ENCODE peak calls at places on chromosomes 12 and 14, in eight cellular contexts. Q, G, E, W, U, C, B and X are unnamed samples.

GRCh38 chr14:44803239-44803905 is 158.4 kb downstream of the KLHL28 start:
- DNase-seq in E (peak), C (no peak), G (peak), Q (no peak), U (peak), B (no peak), W (no peak), X (no peak)

GRCh38 chr14:32307881-32308582 is 21.1 kb upstream of the AKAP6 start:
- DNase-seq in G (no peak), Q (no peak), E (no peak), W (no peak), U (no peak), B (no peak), C (no peak), X (no peak)

GRCh38 chr14:61355892-61356325 is 34.5 kb downstream of the PRKCH start:
- DNase-seq in G (peak), C (peak), U (peak), E (peak), Q (no peak), B (peak), W (peak), X (no peak)

GRCh38 chr12:77940011-77940423 is 109.3 kb downstream of the NAV3 start:
- DNase-seq in U (peak), G (peak), B (no peak), C (no peak), W (no peak), Q (no peak), E (peak), X (no peak)

GRCh38 chr12:82130763-82131162 is 227.4 kb downstream of the CCDC59 start:
- DNase-seq in G (no peak), C (no peak), U (no peak), Q (no peak), E (no peak), W (no peak), B (no peak), X (no peak)

GRCh38 chr12:101459642-101460346 is 15.3 kb upstream of the SPIC start:
- DNase-seq in G (peak), C (no peak), W (no peak), B (no peak), Q (no peak), E (peak), U (peak), X (no peak)

GRCh38 chr12:3363608-3364007 is 127.4 kb upstream of the PRMT8 start:
- DNase-seq in W (no peak), B (no peak), E (no peak), C (no peak), G (no peak), U (no peak), Q (no peak), X (no peak)

GRCh38 chr14:23414906-23415820 is 7.1 kb upstream of the MYH6 start:
- DNase-seq in B (no peak), C (peak), E (no peak), U (no peak), G (no peak), Q (no peak), W (no peak), X (no peak)

GRCh38 chr12:42119085-42119633 is 25.5 kb downstream of the GXYLT1 start:
- DNase-seq in Q (no peak), U (peak), W (no peak), C (no peak), B (no peak), E (no peak), G (peak), X (no peak)

GRCh38 chr14:90614696-90615260 is 201.5 kb downstream of the TTC7B start:
- DNase-seq in G (no peak), C (no peak), Q (no peak), U (no peak), W (no peak), B (no peak), E (no peak), X (no peak)

GRCh38 chr14:68824517-68825347 is 31.9 kb upstream of the ZFP36L1 start:
- DNase-seq in U (peak), B (peak), E (peak), W (peak), Q (no peak), C (peak), G (peak), X (peak)

GRCh38 chr14:60134702-60135101 is 30.5 kb downstream of the DHRS7 start:
- DNase-seq in B (no peak), W (no peak), Q (no peak), C (no peak), E (no peak), G (no peak), U (no peak), X (no peak)

GRCh38 chr14:105525861-105526780 is at the start of gene TMEM121:
- DNase-seq in Q (no peak), E (peak), U (no peak), B (peak), C (no peak), G (no peak), W (no peak), X (no peak)

GRCh38 chr12:110330544-110330943 is 49.5 kb downstream of the ATP2A2 start:
- DNase-seq in Q (no peak), E (peak), W (no peak), C (no peak), U (peak), G (peak), B (no peak), X (no peak)

GRCh38 chr14:70782361-70782760 is 27.0 kb downstream of the MAP3K9 start:
- DNase-seq in E (no peak), G (peak), U (no peak), Q (no peak), B (no peak), C (no peak), W (no peak), X (no peak)

GRCh38 chr14:24289649-24290283 is 9.8 kb downstream of the DHRS1 start:
- DNase-seq in E (no peak), Q (no peak), W (no peak), G (no peak), B (no peak), U (no peak), C (no peak), X (no peak)

GRCh38 chr14:80679273-80679672 is 262.3 kb downstream of the CEP128 start:
- DNase-seq in U (no peak), E (no peak), G (no peak), W (no peak), Q (no peak), B (no peak), C (no peak), X (no peak)

GRCh38 chr14:54651018-54651351 is 84.1 kb downstream of the SAMD4A start:
- DNase-seq in Q (no peak), E (peak), C (no peak), B (no peak), G (no peak), W (no peak), U (no peak), X (no peak)

GRCh38 chr14:54652188-54652889 is 85.4 kb downstream of the SAMD4A start:
- DNase-seq in B (peak), E (peak), G (peak), U (peak), W (peak), C (peak), Q (no peak), X (peak)

GRCh38 chr14:54652890-54653201 is 85.9 kb downstream of the SAMD4A start:
- DNase-seq in G (no peak), C (no peak), U (no peak), B (no peak), E (peak), Q (no peak), W (no peak), X (no peak)

GRCh38 chr14:54651649-54652048 is 84.7 kb downstream of the SAMD4A start:
- DNase-seq in Q (no peak), E (no peak), B (no peak), U (no peak), G (no peak), C (no peak), W (no peak), X (no peak)

GRCh38 chr14:54650331-54651017 is 83.5 kb downstream of the SAMD4A start:
- DNase-seq in Q (no peak), C (no peak), E (peak), G (peak), B (peak), U (peak), W (no peak), X (peak)
- H3K27ac ChIP-seq in Q (no peak), C (no peak), E (peak), G (peak), B (peak), U (peak), W (peak), X (peak)

GRCh38 chr12:117188961-117189724 is 1.1 kb downstream of the FBXO21 start:
- DNase-seq in E (peak), Q (peak), G (peak), B (no peak), C (no peak), W (peak), U (peak), X (no peak)
- H3K27ac ChIP-seq in E (no peak), Q (peak), G (peak), B (peak), C (peak), W (peak), U (peak), X (peak)

GRCh38 chr12:132077322-132078100 is 66.6 kb downstream of the DDX51 start:
- DNase-seq in C (no peak), W (no peak), B (no peak), E (no peak), G (no peak), Q (no peak), U (no peak), X (no peak)
- H3K27ac ChIP-seq in C (no peak), W (no peak), B (no peak), E (no peak), G (no peak), Q (no peak), U (no peak), X (no peak)

GRCh38 chr14:35388656-35389314 is 15.8 kb downstream of the NFKBIA start:
- DNase-seq in C (no peak), G (no peak), E (no peak), W (no peak), B (peak), Q (no peak), U (no peak), X (no peak)

GRCh38 chr14:35385042-35385839 is 19.3 kb downstream of the NFKBIA start:
- DNase-seq in C (peak), U (peak), E (no peak), W (peak), B (peak), G (peak), Q (peak), X (peak)

GRCh38 chr14:35387713-35388579 is 16.6 kb downstream of the NFKBIA start:
- DNase-seq in C (no peak), E (no peak), B (peak), Q (no peak), G (no peak), W (no peak), U (no peak), X (no peak)

GRCh38 chr14:35387209-35387608 is 17.3 kb downstream of the NFKBIA start:
- DNase-seq in U (no peak), C (no peak), E (no peak), Q (no peak), W (no peak), B (no peak), G (no peak), X (no peak)

GRCh38 chr14:35386673-35387125 is 17.9 kb downstream of the NFKBIA start:
- DNase-seq in C (no peak), W (no peak), U (no peak), E (peak), Q (no peak), G (no peak), B (peak), X (no peak)
- H3K27ac ChIP-seq in C (no peak), W (peak), U (no peak), E (no peak), Q (no peak), G (no peak), B (peak), X (peak)

GRCh38 chr12:64999157-64999425 is 122.0 kb downstream of the WIF1 start:
- DNase-seq in G (no peak), E (no peak), C (no peak), U (no peak), W (no peak), Q (no peak), B (no peak), X (no peak)
- H3K27ac ChIP-seq in G (no peak), E (no peak), C (peak), U (no peak), W (no peak), Q (no peak), B (no peak), X (no peak)

GRCh38 chr14:103910984-103911383 is 17.3 kb upstream of the TDRD9 start:
- DNase-seq in C (no peak), Q (no peak), E (no peak), W (no peak), B (no peak), G (no peak), U (no peak), X (no peak)
- H3K27ac ChIP-seq in C (no peak), Q (no peak), E (no peak), W (no peak), B (no peak), G (no peak), U (no peak), X (no peak)

GRCh38 chr14:56173360-56173922 is 55.2 kb downstream of the PELI2 start:
- DNase-seq in E (no peak), U (no peak), W (no peak), C (no peak), Q (no peak), G (no peak), B (no peak), X (no peak)

GRCh38 chr14:56172571-56172971 is 54.4 kb downstream of the PELI2 start:
- DNase-seq in Q (no peak), W (no peak), B (no peak), U (peak), C (no peak), E (peak), G (peak), X (no peak)

GRCh38 chr14:56170028-56170427 is 51.8 kb downstream of the PELI2 start:
- DNase-seq in C (no peak), B (no peak), U (peak), Q (no peak), E (peak), W (no peak), G (peak), X (no peak)

GRCh38 chr14:56170877-56171422 is 52.7 kb downstream of the PELI2 start:
- DNase-seq in U (no peak), W (no peak), E (no peak), C (no peak), B (no peak), G (no peak), Q (no peak), X (no peak)

DNA sequence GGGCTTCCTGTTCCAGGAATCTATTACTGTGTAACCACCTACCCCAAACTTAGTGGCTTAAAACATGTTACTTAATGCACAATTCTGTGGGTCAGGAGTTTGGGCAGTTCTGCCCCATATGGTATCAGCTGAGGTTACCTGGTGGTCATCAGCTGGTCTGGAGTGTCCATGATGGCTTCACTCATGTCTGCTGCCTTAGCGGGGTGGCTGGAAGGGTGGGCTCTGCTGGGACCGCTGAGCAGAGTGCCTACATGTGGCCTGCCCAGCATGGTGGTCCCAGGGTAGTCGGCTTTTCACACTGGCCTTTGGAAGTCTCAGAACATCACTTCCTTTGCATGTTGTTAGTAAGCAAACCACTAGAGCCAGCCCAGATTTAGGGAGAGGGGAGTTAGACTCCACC is 53.9 kb downstream of the PELI2 start:
- DNase-seq in Q (no peak), B (no peak), E (no peak), C (no peak), U (no peak), G (no peak), W (no peak), X (no peak)
- H3K27ac ChIP-seq in Q (no peak), B (no peak), E (no peak), C (no peak), U (peak), G (peak), W (no peak), X (no peak)

GRCh38 chr14:73731111-73731510 is 16.9 kb upstream of the PNMA1 start:
- DNase-seq in B (no peak), Q (no peak), W (no peak), C (no peak), G (no peak), E (no peak), U (no peak), X (no peak)
- H3K27ac ChIP-seq in B (peak), Q (no peak), W (no peak), C (no peak), G (no peak), E (no peak), U (no peak), X (peak)

DNA sequence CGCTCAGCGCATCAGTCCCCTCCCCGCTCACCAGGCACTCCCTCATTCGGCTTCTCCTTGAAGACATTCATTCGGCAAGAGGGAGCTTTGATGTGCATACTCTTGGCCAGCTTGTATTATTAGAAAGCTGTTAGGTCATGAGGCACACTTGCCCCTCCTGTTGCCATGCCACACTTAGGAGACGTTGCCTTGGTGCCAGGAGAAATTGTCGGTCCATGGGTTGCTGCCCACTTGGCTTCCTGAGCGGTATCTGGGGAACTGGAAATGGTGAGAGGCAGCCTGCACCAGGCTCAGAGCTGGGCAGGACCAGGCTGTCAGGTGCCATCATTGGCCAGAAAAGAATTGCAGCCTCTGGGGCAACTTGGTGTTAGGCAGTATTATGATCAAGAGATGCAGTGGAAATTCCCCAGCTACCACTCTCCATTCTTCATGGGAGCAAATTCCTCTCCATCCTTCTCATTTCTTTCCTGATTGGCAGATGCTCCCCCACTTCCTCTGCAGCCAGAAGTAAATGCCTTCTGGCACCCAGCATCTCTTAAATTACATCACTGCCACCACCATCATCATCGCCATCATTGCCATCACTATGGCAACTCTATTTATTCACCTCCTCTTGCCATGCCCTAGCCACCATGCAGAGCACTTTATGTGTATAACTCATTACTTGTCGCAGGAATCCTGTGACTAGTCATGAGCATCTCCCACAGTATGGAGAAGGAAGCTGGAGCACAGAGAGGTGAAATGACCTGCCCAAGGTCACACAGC is 12.4 kb downstream of the CABP1 start:
- DNase-seq in U (no peak), C (no peak), B (no peak), Q (no peak), G (no peak), W (no peak), E (no peak), X (no peak)
- H3K27ac ChIP-seq in U (no peak), C (no peak), B (peak), Q (no peak), G (no peak), W (no peak), E (no peak), X (peak)

DNA sequence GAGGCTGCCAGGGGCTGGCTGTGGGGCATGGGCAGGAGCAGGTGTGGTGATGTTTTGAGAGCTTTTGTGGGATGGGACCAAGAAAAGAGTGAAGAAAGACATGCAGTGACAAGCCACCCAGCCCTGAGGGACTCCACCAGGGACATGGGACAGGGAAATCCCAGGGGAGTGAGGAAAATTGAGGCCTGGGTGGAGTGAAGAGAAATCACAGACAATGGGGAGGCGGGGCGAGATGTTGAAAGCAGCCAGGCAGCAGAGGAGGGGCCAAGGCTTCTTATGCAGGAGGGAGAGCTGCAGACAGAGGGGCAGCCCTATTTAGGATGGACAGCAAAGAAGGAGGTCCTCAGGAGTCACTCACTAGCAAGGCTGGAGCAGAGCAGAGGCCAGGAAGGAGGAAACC is 4.2 kb upstream of the KRT1 start:
- DNase-seq in B (no peak), E (no peak), G (no peak), C (no peak), W (no peak), Q (no peak), U (no peak), X (no peak)
- H3K27ac ChIP-seq in B (no peak), E (no peak), G (no peak), C (no peak), W (no peak), Q (no peak), U (no peak), X (no peak)